ENCODE peak calls at places on chromosomes 4 and X, in five cellular contexts. Z is ovary, U is PC-3, L is GM06990, N is choroid plexus epithelial cell. R is an unnamed sample.
A peak's percentile ranks its signal among the peaks of the same experiment; 100 is the strongest.

GRCh38 chrX:150643271-150643670 is 49.9 kb upstream of the MTMR1 start:
- DNase-seq in U (peak; percentile 42), N (peak; percentile 47), L (no peak), Z (no peak), R (no peak)

GRCh38 chr4:53635697-53636483 is 44.6 kb upstream of the LNX1 start:
- DNase-seq in Z (no peak), L (no peak), N (peak; percentile 14), U (no peak), R (no peak)

GRCh38 chr4:65561164-65561563 is 109.1 kb downstream of the EPHA5 start:
- DNase-seq in Z (no peak), L (no peak), U (no peak), N (no peak), R (no peak)

GRCh38 chr4:4585012-4585670 is 43.3 kb upstream of the STX18 start:
- DNase-seq in L (no peak), N (peak; percentile 85), U (no peak), Z (no peak), R (no peak)

GRCh38 chr4:74374561-74375327 is 9.8 kb downstream of the EREG start:
- DNase-seq in U (peak; percentile 97), L (no peak), Z (no peak), N (peak; percentile 76), R (no peak)

GRCh38 chr4:98662619-98663225 is 4.3 kb upstream of the TSPAN5 start:
- DNase-seq in Z (no peak), L (no peak), N (no peak), U (peak; percentile 63), R (peak; percentile 20)

GRCh38 chr4:6986067-6986780 is 56.9 kb upstream of the TADA2B start:
- DNase-seq in N (peak; percentile 86), L (no peak), Z (no peak), U (peak; percentile 25), R (no peak)

GRCh38 chr4:181908168-181908567 is 335.0 kb upstream of the TENM3 start:
- DNase-seq in L (no peak), N (no peak), U (no peak), Z (no peak), R (peak; percentile 5)

GRCh38 chr4:5963611-5964010 is 54.6 kb downstream of the C4orf50 start:
- DNase-seq in Z (no peak), N (no peak), U (no peak), L (no peak), R (no peak)

GRCh38 chr4:160481696-160482330 is 1378.9 kb downstream of the RAPGEF2 start:
- DNase-seq in L (no peak), N (no peak), Z (no peak), U (no peak), R (no peak)

GRCh38 chrX:132834109-132834508 is 124.3 kb downstream of the HS6ST2 start:
- DNase-seq in N (no peak), Z (no peak), L (no peak), U (no peak), R (no peak)

GRCh38 chr4:176043838-176044588 is 21.6 kb upstream of the WDR17 start:
- DNase-seq in U (no peak), Z (no peak), L (no peak), N (no peak), R (no peak)

GRCh38 chr4:54209617-54210016 is 19.5 kb upstream of the PDGFRA start:
- DNase-seq in Z (no peak), U (peak; percentile 43), L (no peak), N (no peak), R (no peak)

GRCh38 chr4:24368801-24369200 is 215.6 kb downstream of the DHX15 start:
- DNase-seq in Z (no peak), U (no peak), L (no peak), N (no peak), R (no peak)

GRCh38 chr4:141524116-141524515 is 112.3 kb upstream of the IL15 start:
- DNase-seq in N (no peak), Z (no peak), U (peak; percentile 19), L (no peak), R (no peak)

GRCh38 chr4:177051473-177052060 is 258.1 kb upstream of the NEIL3 start:
- DNase-seq in Z (no peak), L (no peak), U (peak; percentile 63), N (peak; percentile 48), R (peak; percentile 28)

GRCh38 chr4:122827258-122827887 is 742 bp downstream of the FGF2 start:
- DNase-seq in Z (peak; percentile 77), L (peak; percentile 85), U (peak; percentile 33), N (peak; percentile 39), R (peak; percentile 83)

GRCh38 chr4:107036602-107037151 is 564 bp upstream of the DKK2 start:
- DNase-seq in N (no peak), U (no peak), Z (no peak), L (no peak), R (no peak)

GRCh38 chr4:107037188-107037587 is 1.1 kb upstream of the DKK2 start:
- DNase-seq in L (no peak), U (peak; percentile 4), N (peak; percentile 42), Z (peak; percentile 44), R (no peak)

GRCh38 chr4:107035711-107036601 is at the start of gene DKK2:
- DNase-seq in L (no peak), N (peak; percentile 36), Z (peak; percentile 29), U (no peak), R (peak; percentile 9)

GRCh38 chr4:107034982-107035710 is 967 bp downstream of the DKK2 start:
- DNase-seq in U (no peak), Z (peak; percentile 28), N (peak; percentile 46), L (no peak), R (no peak)

GRCh38 chr4:107034091-107034698 is 1.9 kb downstream of the DKK2 start:
- DNase-seq in Z (peak; percentile 35), L (no peak), U (no peak), N (peak; percentile 36), R (no peak)
- TF ChIP-seq CTCF in Z (no peak), L (peak; percentile 3), U (no peak), N (peak; percentile 39), R (no peak)

DNA sequence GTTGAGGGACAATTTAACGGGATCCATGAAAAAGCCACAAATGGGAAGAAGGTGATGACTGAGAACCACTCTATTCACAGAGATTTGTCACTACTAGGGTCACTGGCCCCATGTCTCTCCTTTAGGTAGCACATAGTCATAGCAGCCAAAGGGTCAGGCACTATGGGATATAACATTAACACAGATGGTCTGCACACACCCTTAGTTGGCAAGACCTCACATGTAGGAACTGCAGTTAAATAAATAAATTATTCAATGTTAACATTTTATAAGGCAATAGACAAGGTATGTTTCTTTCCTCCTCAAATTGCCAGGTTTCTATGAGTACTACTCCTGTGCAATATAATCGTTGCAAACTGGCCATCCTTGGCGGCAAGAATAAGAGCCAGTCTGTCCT is 10.9 kb downstream of the RASGEF1B start:
- DNase-seq in Z (no peak), L (no peak), U (no peak), N (no peak), R (no peak)
- TF ChIP-seq CTCF in Z (no peak), L (no peak), U (no peak), N (no peak), R (no peak)

GRCh38 chrX:130746077-130746476 is 156.9 kb downstream of the ENOX2 start:
- DNase-seq in U (no peak), Z (no peak), N (no peak), L (no peak), R (no peak)

GRCh38 chrX:130738638-130739195 is 164.3 kb downstream of the ENOX2 start:
- DNase-seq in L (no peak), Z (no peak), U (no peak), N (no peak), R (no peak)

GRCh38 chrX:130746709-130747347 is 156.2 kb downstream of the ENOX2 start:
- DNase-seq in N (peak; percentile 19), U (no peak), L (no peak), Z (no peak), R (no peak)

GRCh38 chrX:130741151-130741550 is 161.9 kb downstream of the ENOX2 start:
- DNase-seq in Z (no peak), L (no peak), U (no peak), N (no peak), R (no peak)

GRCh38 chrX:130741584-130741983 is 161.4 kb downstream of the ENOX2 start:
- DNase-seq in U (no peak), Z (no peak), L (no peak), N (no peak), R (no peak)
- TF ChIP-seq CTCF in U (no peak), Z (no peak), L (no peak), N (no peak), R (no peak)

GRCh38 chr4:131091896-131092295 is 1995.9 kb downstream of the C4orf33 start:
- DNase-seq in N (peak; percentile 67), U (peak; percentile 64), Z (no peak), L (no peak), R (peak; percentile 3)
- TF ChIP-seq CTCF in N (peak; percentile 54), U (peak; percentile 57), Z (no peak), L (no peak), R (no peak)

R was measured in GM20000.